ENCODE peak calls at places on chromosome 22, in six cellular contexts. R, C, B, P, Q and Z are unnamed samples.

GRCh38 chr22:19109198-19110063 is 12.8 kb downstream of the DGCR2 start:
- DNase-seq in R (no peak), P (peak), Q (no peak), B (peak), C (no peak), Z (no peak)

GRCh38 chr22:49866646-49867045 is 13.0 kb downstream of the ZBED4 start:
- DNase-seq in P (no peak), R (no peak), Q (no peak), C (no peak), B (no peak), Z (no peak)

GRCh38 chr22:17728786-17729185 is 45.5 kb downstream of the BID start:
- DNase-seq in R (no peak), P (no peak), B (no peak), C (no peak), Q (no peak), Z (no peak)

GRCh38 chr22:17523925-17524324 is 39.4 kb upstream of the SLC25A18 start:
- DNase-seq in Q (no peak), B (no peak), C (no peak), R (no peak), P (no peak), Z (no peak)

GRCh38 chr22:47189056-47189916 is 426.8 kb downstream of the TBC1D22A start:
- DNase-seq in B (no peak), P (no peak), R (no peak), C (no peak), Q (no peak), Z (no peak)

GRCh38 chr22:49738566-49738965 is 89.1 kb downstream of the BRD1 start:
- DNase-seq in C (no peak), P (no peak), R (no peak), B (no peak), Q (no peak), Z (no peak)

GRCh38 chr22:49573109-49573765 is 254.4 kb downstream of the BRD1 start:
- DNase-seq in Q (no peak), P (no peak), R (no peak), C (no peak), B (no peak), Z (no peak)

GRCh38 chr22:49078076-49078710 is 749.5 kb downstream of the BRD1 start:
- DNase-seq in R (no peak), B (no peak), P (no peak), Q (no peak), C (no peak), Z (no peak)

GRCh38 chr22:39748877-39749276 is 144.7 kb downstream of the ENTHD1 start:
- DNase-seq in B (no peak), C (no peak), Q (no peak), P (no peak), R (no peak), Z (no peak)

GRCh38 chr22:31544481-31545480 is 48.4 kb downstream of the SFI1 start:
- DNase-seq in Q (no peak), C (no peak), P (peak), B (no peak), R (no peak), Z (no peak)

GRCh38 chr22:20384865-20385264 is 9.1 kb upstream of the ZNF74 start:
- DNase-seq in B (no peak), P (no peak), C (no peak), Q (no peak), R (no peak), Z (no peak)

GRCh38 chr22:21100149-21101032 is 54.6 kb downstream of the LRRC74B start:
- DNase-seq in C (no peak), B (no peak), R (no peak), Q (no peak), P (no peak), Z (no peak)

GRCh38 chr22:20741008-20741633 is 32.8 kb upstream of the SERPIND1 start:
- DNase-seq in R (no peak), P (no peak), Q (peak), B (no peak), C (no peak), Z (no peak)

GRCh38 chr22:49361164-49361563 is 466.5 kb downstream of the BRD1 start:
- DNase-seq in B (no peak), C (no peak), P (no peak), Q (no peak), R (no peak), Z (no peak)

GRCh38 chr22:41247703-41248102 is 7.0 kb upstream of the CHADL start:
- DNase-seq in R (no peak), C (no peak), P (no peak), B (no peak), Q (no peak), Z (no peak)

GRCh38 chr22:22235564-22235963 is 9.0 kb upstream of the VPREB1 start:
- DNase-seq in Q (peak), C (peak), P (no peak), B (peak), R (no peak), Z (no peak)

GRCh38 chr22:22460635-22461034 is 47.9 kb downstream of the ZNF280B start:
- DNase-seq in B (peak), P (peak), Q (peak), C (no peak), R (peak), Z (no peak)

GRCh38 chr22:49203091-49203862 is 624.4 kb downstream of the BRD1 start:
- DNase-seq in R (no peak), Q (peak), B (no peak), C (peak), P (no peak), Z (no peak)

GRCh38 chr22:26364066-26365015 is 64.7 kb upstream of the ASPHD2 start:
- DNase-seq in P (peak), C (peak), Q (peak), B (peak), R (peak), Z (no peak)

GRCh38 chr22:47192651-47193437 is 430.4 kb downstream of the TBC1D22A start:
- DNase-seq in Q (no peak), P (no peak), B (peak), C (no peak), R (peak), Z (no peak)

GRCh38 chr22:47175761-47176359 is 413.4 kb downstream of the TBC1D22A start:
- DNase-seq in C (no peak), P (no peak), R (no peak), Q (no peak), B (no peak), Z (no peak)

GRCh38 chr22:41827671-41828070 is 5.2 kb upstream of the SREBF2 start:
- DNase-seq in C (no peak), Q (no peak), P (no peak), B (no peak), R (no peak), Z (no peak)

GRCh38 chr22:21937041-21937820 is 15.4 kb downstream of the PPM1F start:
- DNase-seq in Q (no peak), C (no peak), R (no peak), P (no peak), B (no peak), Z (no peak)

GRCh38 chr22:47606426-47606825 is 844.0 kb downstream of the TBC1D22A start:
- DNase-seq in B (no peak), C (no peak), Q (no peak), P (no peak), R (no peak), Z (no peak)

GRCh38 chr22:20641198-20641892 is 132.6 kb upstream of the SERPIND1 start:
- DNase-seq in C (no peak), Q (no peak), P (no peak), R (no peak), B (no peak), Z (no peak)

GRCh38 chr22:20566420-20567260 is 59.2 kb downstream of the MED15 start:
- DNase-seq in B (no peak), C (no peak), P (no peak), Q (no peak), R (no peak), Z (no peak)

GRCh38 chr22:40684728-40685127 is 5.4 kb downstream of the MCHR1 start:
- DNase-seq in C (peak), B (no peak), Q (no peak), P (no peak), R (no peak), Z (no peak)

GRCh38 chr22:19717691-19718254 is 3.5 kb downstream of the SEPTIN5 start:
- DNase-seq in B (peak), Q (peak), C (peak), P (no peak), R (no peak), Z (peak)

GRCh38 chr22:50314455-50315288 is 7.2 kb upstream of the PLXNB2 start:
- DNase-seq in C (peak), P (no peak), B (peak), R (no peak), Q (peak), Z (no peak)

GRCh38 chr22:48342732-48343131 is 1484.9 kb downstream of the BRD1 start:
- DNase-seq in P (no peak), C (no peak), B (no peak), R (no peak), Q (no peak), Z (no peak)

GRCh38 chr22:17349172-17349571 is 20.1 kb upstream of the CECR2 start:
- DNase-seq in C (no peak), P (no peak), B (no peak), Q (no peak), R (no peak), Z (no peak)

GRCh38 chr22:20170170-20170569 is 19.3 kb upstream of the CCDC188 start:
- DNase-seq in B (no peak), Q (no peak), R (no peak), P (no peak), C (no peak), Z (no peak)

GRCh38 chr22:21984793-21985192 is 2.2 kb upstream of the TOP3B start:
- DNase-seq in Q (no peak), B (peak), C (peak), P (no peak), R (peak), Z (peak)

GRCh38 chr22:21098099-21098671 is 52.4 kb downstream of the LRRC74B start:
- DNase-seq in B (no peak), R (peak), Q (no peak), C (no peak), P (no peak), Z (no peak)

GRCh38 chr22:27080191-27080590 is 422.8 kb downstream of the MIAT start:
- DNase-seq in Q (no peak), C (no peak), R (no peak), B (no peak), P (no peak), Z (no peak)

GRCh38 chr22:20061481-20061861 is 18.6 kb upstream of the DGCR8 start:
- DNase-seq in P (no peak), R (no peak), C (no peak), Q (no peak), B (no peak), Z (no peak)

DNA sequence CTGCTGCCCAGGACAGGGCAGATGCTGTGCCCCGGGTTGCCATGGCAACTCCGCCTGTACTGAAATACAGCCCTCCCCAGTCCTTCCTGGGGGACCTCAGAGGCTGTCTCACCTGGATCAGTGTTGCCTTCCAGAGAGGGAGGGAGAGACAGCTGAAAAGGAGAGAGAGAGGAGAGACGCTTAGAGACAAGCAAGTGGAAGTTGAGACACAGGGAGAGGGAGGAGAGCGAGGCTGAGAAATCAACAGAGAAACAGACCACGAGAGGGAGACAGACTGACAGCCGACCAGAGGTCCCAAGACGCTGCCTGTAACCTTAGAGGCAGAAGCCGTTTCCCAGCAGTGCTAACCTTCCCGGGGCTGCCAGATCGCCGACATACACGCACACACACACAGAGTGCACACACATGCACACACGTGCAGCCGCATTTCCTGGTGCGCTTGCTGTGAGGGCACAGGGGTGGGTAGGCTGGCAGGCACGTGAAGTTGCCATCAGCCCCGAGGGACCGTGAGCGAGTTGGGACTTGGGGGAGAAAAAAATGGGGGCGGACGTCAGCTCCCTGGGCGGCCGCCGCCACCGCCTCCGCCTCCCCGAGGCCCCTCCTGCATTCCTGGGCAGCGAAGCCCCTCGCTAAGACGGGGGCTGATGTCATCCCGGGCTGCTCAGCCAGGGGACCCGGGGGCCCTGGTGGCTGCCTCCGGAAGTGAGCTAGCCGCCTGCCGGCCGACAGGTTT is 88.6 kb upstream of the CRYBB3 start:
- DNase-seq in C (peak), Q (peak), R (peak), P (peak), B (peak), Z (peak)
- TF ChIP-seq JUND in C (peak), Q (no peak), R (no peak), P (no peak), B (no peak), Z (no peak)

GRCh38 chr22:43293259-43293658 is 49.9 kb downstream of the SCUBE1 start:
- DNase-seq in P (no peak), B (peak), Q (no peak), R (no peak), C (no peak), Z (no peak)
- TF ChIP-seq JUND in P (no peak), B (no peak), Q (no peak), R (no peak), C (no peak), Z (no peak)

GRCh38 chr22:36144886-36145541 is 15.5 kb downstream of the APOL3 start:
- DNase-seq in Q (peak), B (peak), P (peak), R (peak), C (peak), Z (peak)
- TF ChIP-seq JUND in Q (no peak), B (no peak), P (no peak), R (no peak), C (no peak), Z (no peak)

DNA sequence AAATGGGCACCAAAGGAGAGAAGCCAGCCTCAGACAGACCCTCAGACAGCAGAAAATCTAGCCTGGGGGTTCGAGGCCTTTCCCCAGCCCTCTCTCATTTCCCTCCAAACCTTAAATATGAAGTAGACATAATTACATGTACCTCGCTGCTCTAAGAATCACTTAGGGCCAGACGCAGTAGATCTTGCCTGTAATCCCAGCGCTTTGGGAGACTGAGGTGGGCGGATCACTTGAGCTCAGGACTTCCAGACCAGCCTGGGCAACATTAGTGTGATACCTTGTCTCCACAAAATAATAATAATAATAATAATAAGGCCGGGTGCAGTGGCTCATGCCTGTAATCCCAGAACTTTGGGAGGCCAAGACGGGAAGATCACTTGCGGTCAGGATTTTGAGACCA is 52.1 kb upstream of the WNT7B start:
- DNase-seq in B (no peak), P (no peak), C (no peak), Q (no peak), R (no peak), Z (no peak)
- TF ChIP-seq JUND in B (no peak), P (no peak), C (no peak), Q (no peak), R (no peak), Z (no peak)

GRCh38 chr22:23709107-23709506 is 18.3 kb downstream of the RGL4 start:
- DNase-seq in R (no peak), B (no peak), C (no peak), P (no peak), Q (no peak), Z (no peak)
- TF ChIP-seq JUND in R (no peak), B (no peak), C (no peak), P (no peak), Q (no peak), Z (no peak)

GRCh38 chr22:46087816-46088277 is 62.5 kb upstream of the PPARA start:
- DNase-seq in Q (peak), B (peak), C (no peak), R (no peak), P (no peak), Z (no peak)
- TF ChIP-seq JUND in Q (peak), B (no peak), C (no peak), R (no peak), P (no peak), Z (no peak)

GRCh38 chr22:29477919-29478318 is 2.1 kb upstream of the NEFH start:
- DNase-seq in R (no peak), P (no peak), Q (peak), B (peak), C (no peak), Z (peak)
- TF ChIP-seq JUND in R (no peak), P (no peak), Q (no peak), B (no peak), C (no peak), Z (no peak)

GRCh38 chr22:37492428-37493344 is 6.5 kb upstream of the MFNG start:
- DNase-seq in Q (peak), R (no peak), P (no peak), B (peak), C (peak), Z (peak)
- TF ChIP-seq JUND in Q (no peak), R (no peak), P (no peak), B (no peak), C (no peak), Z (no peak)

DNA sequence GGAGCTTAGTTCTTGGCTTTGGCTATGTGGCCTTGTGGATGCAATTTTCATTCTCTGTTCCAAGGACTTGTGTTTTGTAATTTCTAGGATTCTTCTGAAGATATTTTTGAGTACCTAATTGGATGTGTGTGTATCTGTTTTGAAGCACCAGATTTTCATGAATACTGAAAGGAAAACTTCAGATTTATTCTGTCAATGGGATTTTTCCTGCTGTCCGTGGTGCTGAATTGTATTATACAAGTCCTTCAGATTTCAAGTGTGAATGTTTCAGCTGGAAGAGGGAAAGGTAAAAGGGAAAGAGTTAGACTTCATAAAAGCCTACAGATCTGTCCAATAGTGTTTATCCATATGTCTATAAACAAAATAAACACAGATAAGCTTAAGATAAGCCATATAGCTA is 18.2 kb upstream of the SYN3 start:
- DNase-seq in P (no peak), C (no peak), B (no peak), R (no peak), Q (no peak), Z (no peak)
- TF ChIP-seq JUND in P (no peak), C (no peak), B (no peak), R (no peak), Q (no peak), Z (no peak)

GRCh38 chr22:44243761-44244160 is 63.0 kb downstream of the PARVG start:
- DNase-seq in P (no peak), B (no peak), C (peak), Q (no peak), R (no peak), Z (no peak)
- TF ChIP-seq JUND in P (no peak), B (no peak), C (no peak), Q (no peak), R (no peak), Z (no peak)